ENCODE peak calls at places on chromosomes 3 and 15, in six cellular contexts. One of them, this sample, is unnamed.
A peak's percentile ranks its signal among the peaks of the same experiment; 100 is the strongest.

GRCh38 chr3:197031315-197032285 is 2.0 kb upstream of the MELTF start:
- DNase-seq in CD4-positive, CD25-positive, alpha-beta regulatory T cell: no peak
- DNase-seq in fibroblast of lung: peak; percentile 98
- DNase-seq in AG04450: peak; percentile 92
- DNase-seq in cardiac muscle cell: peak; percentile 99
- DNase-seq in lower leg skin: peak; percentile 90
- DNase-seq in this sample: no peak

GRCh38 chr3:12371525-12372140 is 82.8 kb downstream of the PPARG start:
- DNase-seq in CD4-positive, CD25-positive, alpha-beta regulatory T cell: no peak
- DNase-seq in fibroblast of lung: peak; percentile 66
- DNase-seq in AG04450: peak; percentile 50
- DNase-seq in cardiac muscle cell: peak; percentile 55
- DNase-seq in lower leg skin: no peak
- DNase-seq in this sample: no peak

GRCh38 chr3:189572249-189572648 is 58.9 kb upstream of the TP63 start:
- DNase-seq in CD4-positive, CD25-positive, alpha-beta regulatory T cell: no peak
- DNase-seq in fibroblast of lung: peak; percentile 58
- DNase-seq in AG04450: no peak
- DNase-seq in cardiac muscle cell: peak; percentile 23
- DNase-seq in lower leg skin: no peak
- DNase-seq in this sample: no peak

GRCh38 chr3:160112996-160113395 is 112.2 kb upstream of the C3orf80 start:
- DNase-seq in CD4-positive, CD25-positive, alpha-beta regulatory T cell: no peak
- DNase-seq in fibroblast of lung: no peak
- DNase-seq in AG04450: no peak
- DNase-seq in cardiac muscle cell: no peak
- DNase-seq in lower leg skin: no peak
- DNase-seq in this sample: no peak

GRCh38 chr15:34084086-34084485 is 17.6 kb downstream of the EMC7 start:
- DNase-seq in CD4-positive, CD25-positive, alpha-beta regulatory T cell: no peak
- DNase-seq in fibroblast of lung: peak; percentile 67
- DNase-seq in AG04450: peak; percentile 52
- DNase-seq in cardiac muscle cell: peak; percentile 52
- DNase-seq in lower leg skin: no peak
- DNase-seq in this sample: no peak

GRCh38 chr3:71271616-71272015 is 311.9 kb downstream of the FOXP1 start:
- DNase-seq in CD4-positive, CD25-positive, alpha-beta regulatory T cell: no peak
- DNase-seq in fibroblast of lung: peak; percentile 56
- DNase-seq in AG04450: no peak
- DNase-seq in cardiac muscle cell: no peak
- DNase-seq in lower leg skin: no peak
- DNase-seq in this sample: no peak

GRCh38 chr15:99955532-99955931 is 222.3 kb upstream of the LYSMD4 start:
- DNase-seq in CD4-positive, CD25-positive, alpha-beta regulatory T cell: no peak
- DNase-seq in fibroblast of lung: no peak
- DNase-seq in AG04450: no peak
- DNase-seq in cardiac muscle cell: no peak
- DNase-seq in lower leg skin: peak; percentile 66
- DNase-seq in this sample: no peak

GRCh38 chr3:42264399-42265058 is 1.5 kb downstream of the CCK start:
- DNase-seq in CD4-positive, CD25-positive, alpha-beta regulatory T cell: no peak
- DNase-seq in fibroblast of lung: peak; percentile 39
- DNase-seq in AG04450: no peak
- DNase-seq in cardiac muscle cell: peak; percentile 19
- DNase-seq in lower leg skin: no peak
- DNase-seq in this sample: no peak

GRCh38 chr3:50237754-50238548 is 1.9 kb downstream of the GNAI2 start:
- DNase-seq in CD4-positive, CD25-positive, alpha-beta regulatory T cell: peak; percentile 86
- DNase-seq in fibroblast of lung: peak; percentile 87
- DNase-seq in AG04450: no peak
- DNase-seq in cardiac muscle cell: peak; percentile 86
- DNase-seq in lower leg skin: peak; percentile 97
- DNase-seq in this sample: peak; percentile 79

GRCh38 chr3:45778761-45779201 is 17.6 kb downstream of the SLC6A20 start:
- DNase-seq in CD4-positive, CD25-positive, alpha-beta regulatory T cell: no peak
- DNase-seq in fibroblast of lung: no peak
- DNase-seq in AG04450: no peak
- DNase-seq in cardiac muscle cell: no peak
- DNase-seq in lower leg skin: peak; percentile 50
- DNase-seq in this sample: no peak

GRCh38 chr3:174498638-174499037 is 360.5 kb upstream of the NAALADL2 start:
- DNase-seq in CD4-positive, CD25-positive, alpha-beta regulatory T cell: no peak
- DNase-seq in fibroblast of lung: peak; percentile 56
- DNase-seq in AG04450: peak; percentile 10
- DNase-seq in cardiac muscle cell: peak; percentile 6
- DNase-seq in lower leg skin: no peak
- DNase-seq in this sample: no peak

GRCh38 chr3:169237181-169237580 is 426.3 kb downstream of the MECOM start:
- DNase-seq in CD4-positive, CD25-positive, alpha-beta regulatory T cell: no peak
- DNase-seq in fibroblast of lung: peak; percentile 55
- DNase-seq in AG04450: no peak
- DNase-seq in cardiac muscle cell: peak; percentile 46
- DNase-seq in lower leg skin: no peak
- DNase-seq in this sample: no peak

GRCh38 chr15:40756938-40757337 is 1.9 kb upstream of the RMDN3 start:
- DNase-seq in CD4-positive, CD25-positive, alpha-beta regulatory T cell: no peak
- DNase-seq in fibroblast of lung: no peak
- DNase-seq in AG04450: no peak
- DNase-seq in cardiac muscle cell: no peak
- DNase-seq in lower leg skin: no peak
- DNase-seq in this sample: no peak

GRCh38 chr15:53759333-53759975 is at the start of gene WDR72:
- DNase-seq in CD4-positive, CD25-positive, alpha-beta regulatory T cell: no peak
- DNase-seq in fibroblast of lung: no peak
- DNase-seq in AG04450: no peak
- DNase-seq in cardiac muscle cell: no peak
- DNase-seq in lower leg skin: no peak
- DNase-seq in this sample: no peak

GRCh38 chr3:24740367-24740766 is 245.7 kb upstream of the THRB start:
- DNase-seq in CD4-positive, CD25-positive, alpha-beta regulatory T cell: no peak
- DNase-seq in fibroblast of lung: no peak
- DNase-seq in AG04450: no peak
- DNase-seq in cardiac muscle cell: no peak
- DNase-seq in lower leg skin: no peak
- DNase-seq in this sample: no peak

GRCh38 chr3:190279690-190280089 is 42.6 kb downstream of the CLDN1 start:
- DNase-seq in CD4-positive, CD25-positive, alpha-beta regulatory T cell: no peak
- DNase-seq in fibroblast of lung: no peak
- DNase-seq in AG04450: no peak
- DNase-seq in cardiac muscle cell: no peak
- DNase-seq in lower leg skin: no peak
- DNase-seq in this sample: no peak

GRCh38 chr3:188322135-188322892 is 168.4 kb downstream of the LPP start:
- DNase-seq in CD4-positive, CD25-positive, alpha-beta regulatory T cell: no peak
- DNase-seq in fibroblast of lung: no peak
- DNase-seq in AG04450: no peak
- DNase-seq in cardiac muscle cell: no peak
- DNase-seq in lower leg skin: no peak
- DNase-seq in this sample: no peak

GRCh38 chr15:66388057-66388363 is 1.3 kb downstream of the MAP2K1 start:
- DNase-seq in CD4-positive, CD25-positive, alpha-beta regulatory T cell: no peak
- DNase-seq in fibroblast of lung: no peak
- DNase-seq in AG04450: no peak
- DNase-seq in cardiac muscle cell: no peak
- DNase-seq in lower leg skin: no peak
- DNase-seq in this sample: no peak

GRCh38 chr3:42129014-42129953 is 38.1 kb downstream of the TRAK1 start:
- DNase-seq in CD4-positive, CD25-positive, alpha-beta regulatory T cell: no peak
- DNase-seq in fibroblast of lung: peak; percentile 34
- DNase-seq in AG04450: no peak
- DNase-seq in cardiac muscle cell: peak; percentile 6
- DNase-seq in lower leg skin: no peak
- DNase-seq in this sample: no peak

GRCh38 chr15:42118650-42119531 is 24.5 kb upstream of the PLA2G4D start:
- DNase-seq in CD4-positive, CD25-positive, alpha-beta regulatory T cell: no peak
- DNase-seq in fibroblast of lung: no peak
- DNase-seq in AG04450: no peak
- DNase-seq in cardiac muscle cell: peak; percentile 45
- DNase-seq in lower leg skin: no peak
- DNase-seq in this sample: peak; percentile 25

GRCh38 chr15:53251523-53251922 is 461.4 kb upstream of the ONECUT1 start:
- DNase-seq in CD4-positive, CD25-positive, alpha-beta regulatory T cell: no peak
- DNase-seq in fibroblast of lung: no peak
- DNase-seq in AG04450: no peak
- DNase-seq in cardiac muscle cell: no peak
- DNase-seq in lower leg skin: no peak
- DNase-seq in this sample: no peak

GRCh38 chr3:30112904-30113484 is 493.4 kb upstream of the TGFBR2 start:
- DNase-seq in CD4-positive, CD25-positive, alpha-beta regulatory T cell: peak; percentile 48
- DNase-seq in fibroblast of lung: peak; percentile 45
- DNase-seq in AG04450: peak; percentile 23
- DNase-seq in cardiac muscle cell: peak; percentile 74
- DNase-seq in lower leg skin: no peak
- DNase-seq in this sample: peak; percentile 33

GRCh38 chr3:70000563-70001081 is 1.1 kb downstream of the SAMMSON start:
- DNase-seq in CD4-positive, CD25-positive, alpha-beta regulatory T cell: no peak
- DNase-seq in fibroblast of lung: no peak
- DNase-seq in AG04450: no peak
- DNase-seq in cardiac muscle cell: peak; percentile 39
- DNase-seq in lower leg skin: no peak
- DNase-seq in this sample: no peak

DNA sequence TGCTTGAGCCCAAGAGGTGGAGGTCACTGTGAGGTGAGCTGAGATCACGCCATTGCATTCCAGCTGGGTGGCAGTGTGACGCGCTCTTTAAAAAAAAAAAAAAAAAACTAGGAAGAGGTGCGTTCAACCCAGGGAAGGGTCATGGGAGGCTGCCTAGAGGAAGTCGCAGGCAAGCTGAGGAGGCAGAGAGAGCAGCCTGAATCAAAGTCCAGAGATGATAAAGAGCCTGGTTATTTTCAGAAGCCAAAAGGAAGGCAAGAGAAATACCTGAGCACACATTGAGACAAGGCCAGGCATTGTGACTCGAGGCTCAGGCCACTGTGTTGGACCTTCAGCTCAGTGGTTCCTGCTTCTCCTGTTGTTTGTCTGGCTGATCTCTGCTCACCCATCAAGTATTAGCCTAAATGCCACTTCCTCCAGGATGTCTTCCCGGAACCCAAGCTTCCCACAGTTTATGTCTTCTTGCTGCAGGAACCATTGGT is 16.1 kb upstream of the GCNT3 start:
- DNase-seq in CD4-positive, CD25-positive, alpha-beta regulatory T cell: no peak
- DNase-seq in fibroblast of lung: no peak
- DNase-seq in AG04450: no peak
- DNase-seq in cardiac muscle cell: no peak
- DNase-seq in lower leg skin: no peak
- DNase-seq in this sample: no peak
- H3K4me3 ChIP-seq in CD4-positive, CD25-positive, alpha-beta regulatory T cell: no peak overlapping the region
- H3K4me3 ChIP-seq in fibroblast of lung: no peak overlapping the region
- H3K4me3 ChIP-seq in AG04450: no peak overlapping the region
- H3K4me3 ChIP-seq in cardiac muscle cell: no peak overlapping the region
- H3K4me3 ChIP-seq in lower leg skin: no peak overlapping the region
- H3K4me3 ChIP-seq in this sample: no peak overlapping the region

DNA sequence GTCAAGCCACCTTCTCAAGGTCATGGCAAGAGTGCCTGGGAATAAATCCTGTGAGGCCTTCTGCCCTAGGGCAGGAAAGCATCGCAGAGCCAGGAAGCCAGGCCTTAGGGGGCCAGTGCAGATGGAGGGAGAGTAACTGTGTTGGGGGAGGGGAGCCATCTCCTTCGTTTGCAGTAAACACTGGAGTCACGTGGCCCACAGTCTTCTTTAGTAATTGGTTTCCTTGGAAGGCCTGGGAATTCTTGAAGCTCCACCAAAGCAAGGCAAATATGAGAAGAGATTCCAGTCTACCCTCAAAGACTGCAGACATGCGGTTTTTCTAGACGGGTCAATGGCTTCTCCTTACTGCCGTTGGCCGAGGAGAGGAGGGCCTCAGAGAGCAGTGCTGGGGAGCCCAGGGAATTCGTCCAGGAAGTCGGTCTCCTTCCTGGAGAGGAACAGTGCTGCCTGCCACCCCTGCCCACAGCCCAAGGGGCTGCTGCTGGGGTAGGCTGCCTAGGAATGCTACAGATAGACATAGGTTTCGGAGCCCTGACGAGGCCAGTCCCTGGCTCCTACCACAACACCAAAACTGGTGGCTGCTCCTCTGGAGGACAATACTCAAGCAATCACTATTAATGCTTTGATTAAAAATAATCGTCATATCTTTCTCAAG is 30.6 kb downstream of the ANP32A start:
- DNase-seq in CD4-positive, CD25-positive, alpha-beta regulatory T cell: no peak
- DNase-seq in fibroblast of lung: peak; percentile 77
- DNase-seq in AG04450: no peak
- DNase-seq in cardiac muscle cell: peak; percentile 58
- DNase-seq in lower leg skin: no peak
- DNase-seq in this sample: no peak
- H3K4me3 ChIP-seq in CD4-positive, CD25-positive, alpha-beta regulatory T cell: no peak overlapping the region
- H3K4me3 ChIP-seq in fibroblast of lung: no peak overlapping the region
- H3K4me3 ChIP-seq in AG04450: no peak overlapping the region
- H3K4me3 ChIP-seq in cardiac muscle cell: no peak overlapping the region
- H3K4me3 ChIP-seq in lower leg skin: no peak overlapping the region
- H3K4me3 ChIP-seq in this sample: no peak overlapping the region

GRCh38 chr3:141431411-141432378 is 55.1 kb upstream of the RASA2 start:
- DNase-seq in CD4-positive, CD25-positive, alpha-beta regulatory T cell: no peak
- DNase-seq in fibroblast of lung: no peak
- DNase-seq in AG04450: no peak
- DNase-seq in cardiac muscle cell: no peak
- DNase-seq in lower leg skin: no peak
- DNase-seq in this sample: no peak

GRCh38 chr3:141429371-141430035 is 57.3 kb upstream of the RASA2 start:
- DNase-seq in CD4-positive, CD25-positive, alpha-beta regulatory T cell: no peak
- DNase-seq in fibroblast of lung: no peak
- DNase-seq in AG04450: no peak
- DNase-seq in cardiac muscle cell: no peak
- DNase-seq in lower leg skin: no peak
- DNase-seq in this sample: no peak

GRCh38 chr3:141427764-141428163 is 59.1 kb upstream of the RASA2 start:
- DNase-seq in CD4-positive, CD25-positive, alpha-beta regulatory T cell: no peak
- DNase-seq in fibroblast of lung: no peak
- DNase-seq in AG04450: no peak
- DNase-seq in cardiac muscle cell: no peak
- DNase-seq in lower leg skin: no peak
- DNase-seq in this sample: no peak

GRCh38 chr3:141432904-141433303 is 53.9 kb upstream of the RASA2 start:
- DNase-seq in CD4-positive, CD25-positive, alpha-beta regulatory T cell: no peak
- DNase-seq in fibroblast of lung: no peak
- DNase-seq in AG04450: no peak
- DNase-seq in cardiac muscle cell: no peak
- DNase-seq in lower leg skin: no peak
- DNase-seq in this sample: no peak

GRCh38 chr3:141430326-141430725 is 56.5 kb upstream of the RASA2 start:
- DNase-seq in CD4-positive, CD25-positive, alpha-beta regulatory T cell: no peak
- DNase-seq in fibroblast of lung: no peak
- DNase-seq in AG04450: no peak
- DNase-seq in cardiac muscle cell: no peak
- DNase-seq in lower leg skin: no peak
- DNase-seq in this sample: no peak
- H3K4me3 ChIP-seq in CD4-positive, CD25-positive, alpha-beta regulatory T cell: no peak overlapping the region
- H3K4me3 ChIP-seq in fibroblast of lung: no peak overlapping the region
- H3K4me3 ChIP-seq in AG04450: no peak overlapping the region
- H3K4me3 ChIP-seq in cardiac muscle cell: no peak overlapping the region
- H3K4me3 ChIP-seq in lower leg skin: no peak overlapping the region
- H3K4me3 ChIP-seq in this sample: no peak overlapping the region

DNA sequence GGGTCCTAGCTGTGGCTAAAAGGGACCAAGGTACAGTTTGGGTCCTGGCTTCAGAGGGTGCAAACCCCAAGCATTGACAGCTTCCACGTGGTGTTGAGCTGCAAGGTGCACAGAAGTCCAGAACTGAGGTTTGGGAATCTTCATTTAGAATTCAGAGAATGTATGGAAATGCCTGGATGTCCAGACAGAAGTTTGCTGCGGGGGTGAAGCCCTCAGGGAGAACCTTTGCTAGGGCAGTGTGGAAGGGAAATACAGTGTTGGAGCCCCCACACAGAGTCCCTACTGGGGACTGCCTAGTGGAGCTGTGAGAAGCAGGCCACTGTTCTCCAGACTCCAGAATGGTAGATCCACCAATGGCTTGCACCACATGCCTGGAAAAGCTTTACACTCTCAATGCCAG is 17.9 kb downstream of the RNF13 start:
- DNase-seq in CD4-positive, CD25-positive, alpha-beta regulatory T cell: no peak
- DNase-seq in fibroblast of lung: no peak
- DNase-seq in AG04450: no peak
- DNase-seq in cardiac muscle cell: no peak
- DNase-seq in lower leg skin: no peak
- DNase-seq in this sample: no peak
- H3K4me3 ChIP-seq in CD4-positive, CD25-positive, alpha-beta regulatory T cell: no peak overlapping the region
- H3K4me3 ChIP-seq in fibroblast of lung: no peak overlapping the region
- H3K4me3 ChIP-seq in AG04450: no peak overlapping the region
- H3K4me3 ChIP-seq in cardiac muscle cell: no peak overlapping the region
- H3K4me3 ChIP-seq in lower leg skin: no peak overlapping the region
- H3K4me3 ChIP-seq in this sample: no peak overlapping the region

This sample was measured in Jurkat, Clone E6-1.